ENCODE peak calls at places on chromosomes 3 and 15, in four cellular contexts. Q is mammary epithelial cell, L is adipocyte, P is heart left ventricle. V is an unnamed sample.
A peak's percentile ranks its signal among the peaks of the same experiment; 100 is the strongest.

GRCh38 chr15:48029656-48030055 is 91.1 kb upstream of the SLC24A5 start:
- DNase-seq in Q (no peak), L (no peak), P (no peak), V (no peak)

GRCh38 chr15:84799511-84800187 is 17.5 kb upstream of the ALPK3 start:
- DNase-seq in Q (no peak), L (no peak), P (no peak), V (no peak)

GRCh38 chr15:49847937-49848823 is 227.3 kb downstream of the DTWD1 start:
- DNase-seq in Q (peak; percentile 80), L (peak; percentile 84), P (no peak), V (peak; percentile 94)

GRCh38 chr3:134397755-134398154 is 23.5 kb upstream of the AMOTL2 start:
- DNase-seq in Q (no peak), L (no peak), P (no peak), V (no peak)

GRCh38 chr3:158531334-158531733 is 39.7 kb upstream of the MLF1 start:
- DNase-seq in Q (no peak), L (no peak), P (no peak), V (no peak)

GRCh38 chr15:42891569-42891968 is 29.0 kb downstream of the TTBK2 start:
- DNase-seq in Q (no peak), L (no peak), P (no peak), V (peak; percentile 50)

GRCh38 chr3:169556349-169556870 is 107.1 kb downstream of the MECOM start:
- DNase-seq in Q (no peak), L (no peak), P (no peak), V (no peak)

GRCh38 chr3:113266738-113267137 is 55.4 kb downstream of the BOC start:
- DNase-seq in Q (no peak), L (no peak), P (no peak), V (no peak)

GRCh38 chr3:98563661-98564281 is 29.6 kb downstream of the CPOX start:
- DNase-seq in Q (peak; percentile 74), L (peak; percentile 40), P (no peak), V (peak; percentile 77)

GRCh38 chr3:167811071-167811470 is 75.5 kb downstream of the SERPINI1 start:
- DNase-seq in Q (no peak), L (peak; percentile 44), P (no peak), V (no peak)

GRCh38 chr3:171351676-171352075 is 108.5 kb downstream of the TNIK start:
- DNase-seq in Q (peak; percentile 98), L (peak; percentile 49), P (no peak), V (peak; percentile 94)

GRCh38 chr3:182567666-182568065 is 225.6 kb upstream of the ATP11B start:
- DNase-seq in Q (peak; percentile 17), L (no peak), P (no peak), V (no peak)

GRCh38 chr3:146313411-146314111 is 62.7 kb upstream of the PLSCR4 start:
- DNase-seq in Q (peak; percentile 58), L (peak; percentile 85), P (no peak), V (peak; percentile 91)

GRCh38 chr15:78107471-78107870 is 15.1 kb downstream of the SH2D7 start:
- DNase-seq in Q (no peak), L (no peak), P (no peak), V (no peak)

GRCh38 chr15:63439536-63440264 is 58.1 kb upstream of the CA12 start:
- DNase-seq in Q (no peak), L (no peak), P (no peak), V (peak; percentile 76)

GRCh38 chr3:106945435-106945834 is 431.8 kb upstream of the CCDC54 start:
- DNase-seq in Q (no peak), L (peak; percentile 28), P (no peak), V (peak; percentile 79)

GRCh38 chr3:69326821-69327433 is 59.0 kb downstream of the FRMD4B start:
- DNase-seq in Q (no peak), L (peak; percentile 37), P (peak; percentile 27), V (no peak)

GRCh38 chr3:33687406-33688010 is 30.5 kb downstream of the CLASP2 start:
- DNase-seq in Q (peak; percentile 53), L (peak; percentile 65), P (no peak), V (peak; percentile 65)

GRCh38 chr3:102114264-102114979 is 265.1 kb downstream of the NFKBIZ start:
- DNase-seq in Q (no peak), L (no peak), P (no peak), V (no peak)

GRCh38 chr15:52256366-52256765 is 39.2 kb downstream of the MYO5C start:
- DNase-seq in Q (peak; percentile 65), L (peak; percentile 91), P (peak; percentile 59), V (peak; percentile 78)
- H3K4me1 ChIP-seq in Q (peaks cover 32% of the 10 kb centered on the region), L (peaks cover 43% of the 10 kb centered on the region), P (peaks cover 21% of the 10 kb centered on the region), V (peaks cover 32% of the 10 kb centered on the region)

GRCh38 chr15:59301527-59301926 is 71.1 kb downstream of the MYO1E start:
- DNase-seq in Q (no peak), L (no peak), P (no peak), V (no peak)

GRCh38 chr15:59303136-59303535 is 69.5 kb downstream of the MYO1E start:
- DNase-seq in Q (no peak), L (no peak), P (no peak), V (no peak)

GRCh38 chr15:59306520-59307163 is 66.0 kb downstream of the MYO1E start:
- DNase-seq in Q (peak; percentile 48), L (peak; percentile 74), P (no peak), V (peak; percentile 98)

GRCh38 chr15:59304807-59305206 is 67.9 kb downstream of the MYO1E start:
- DNase-seq in Q (no peak), L (no peak), P (no peak), V (no peak)

GRCh38 chr15:59303641-59304433 is 68.8 kb downstream of the MYO1E start:
- DNase-seq in Q (no peak), L (no peak), P (no peak), V (no peak)
- H3K4me1 ChIP-seq in Q (peaks cover 62% of the 10 kb centered on the region), L (peaks cover 47% of the 10 kb centered on the region), P (peaks cover 7% of the 10 kb centered on the region), V (peaks cover 65% of the 10 kb centered on the region)

DNA sequence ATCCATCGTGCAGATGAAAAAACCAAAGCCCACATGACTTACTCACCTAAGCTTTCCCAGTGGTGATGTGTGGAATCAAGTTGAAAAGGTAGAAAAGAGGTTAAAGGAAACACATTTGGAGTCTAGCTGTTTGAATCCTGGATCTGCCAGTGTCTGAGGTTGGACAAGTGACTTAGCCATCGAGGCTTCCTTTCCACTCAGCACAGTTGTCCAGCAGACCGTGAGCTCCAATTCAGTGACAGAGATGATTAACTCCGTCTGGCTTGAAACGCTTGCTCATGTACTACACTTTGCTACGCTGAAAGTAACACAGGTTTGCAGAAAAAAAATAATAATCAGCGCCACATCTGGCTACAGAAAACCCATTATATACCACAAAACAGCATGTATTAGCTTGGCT is 364.9 kb upstream of the MCTP2 start:
- DNase-seq in Q (no peak), L (no peak), P (no peak), V (no peak)
- H3K4me1 ChIP-seq in Q (no peaks in the 10 kb centered on the region), L (no peaks in the 10 kb centered on the region), P (no peaks in the 10 kb centered on the region), V (no peaks in the 10 kb centered on the region)

DNA sequence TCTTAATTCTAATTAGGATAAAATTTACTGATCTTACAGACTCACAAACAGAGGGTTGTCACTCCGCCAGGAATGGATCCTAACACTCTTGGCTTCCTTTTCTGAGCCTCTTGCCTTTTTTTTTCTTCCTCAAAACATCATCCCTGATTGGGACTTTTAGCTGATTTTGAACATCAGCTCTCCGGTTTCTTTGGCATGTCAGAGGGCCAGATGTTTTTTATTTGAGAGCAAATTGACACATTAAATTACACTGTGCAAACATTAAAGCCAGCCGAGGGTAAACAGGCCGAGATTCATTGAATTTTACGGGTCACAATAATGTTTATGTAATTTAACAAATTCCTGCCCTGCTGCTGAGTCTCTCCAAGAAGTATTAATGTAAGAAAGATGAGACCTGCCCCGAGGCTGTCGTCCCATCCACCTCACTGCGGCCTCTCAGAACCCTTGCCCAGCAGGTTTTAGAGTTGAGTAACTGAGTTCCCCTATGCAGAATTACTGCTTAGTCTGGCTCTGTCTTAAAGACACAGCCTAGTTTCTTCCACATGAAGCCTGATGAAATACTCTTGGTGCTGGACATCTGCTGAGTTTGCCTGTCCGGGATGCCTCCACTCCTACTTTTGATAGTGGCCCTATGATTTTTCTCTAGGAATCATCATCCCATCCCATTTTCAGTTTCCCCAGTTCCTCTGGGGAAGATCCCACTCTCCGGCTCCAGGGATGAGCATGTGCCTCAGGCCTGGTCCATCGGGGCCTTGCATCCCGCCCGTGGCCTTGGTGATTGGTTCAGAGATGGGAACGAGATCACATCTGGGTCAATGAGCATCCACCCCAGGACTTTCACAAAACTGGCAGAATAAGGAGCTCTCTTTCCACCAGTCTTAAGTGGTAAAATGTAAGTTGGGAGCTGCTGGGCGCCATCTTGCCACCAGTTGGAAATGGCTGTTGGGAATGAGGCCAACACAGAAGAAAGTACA is 226.6 kb upstream of the TLE3 start:
- DNase-seq in Q (peak; percentile 80), L (peak; percentile 98), P (no peak), V (peak; percentile 81)
- H3K4me1 ChIP-seq in Q (peaks cover 22% of the 10 kb centered on the region), L (peaks cover 65% of the 10 kb centered on the region), P (peaks cover 38% of the 10 kb centered on the region), V (peaks cover 53% of the 10 kb centered on the region)

GRCh38 chr3:129432036-129432435 is 3.6 kb upstream of the EFCAB12 start:
- DNase-seq in Q (no peak), L (no peak), P (no peak), V (no peak)
- H3K4me1 ChIP-seq in Q (peaks cover 9% of the 10 kb centered on the region), L (peaks cover 32% of the 10 kb centered on the region), P (peaks cover 23% of the 10 kb centered on the region), V (peaks cover 24% of the 10 kb centered on the region)

GRCh38 chr3:99962703-99963102 is 145.0 kb downstream of the CMSS1 start:
- DNase-seq in Q (no peak), L (peak; percentile 77), P (no peak), V (peak; percentile 88)

GRCh38 chr3:99965681-99966408 is 148.2 kb downstream of the CMSS1 start:
- DNase-seq in Q (no peak), L (no peak), P (no peak), V (no peak)

GRCh38 chr3:99967796-99968195 is 146.5 kb downstream of the FILIP1L start:
- DNase-seq in Q (peak; percentile 74), L (peak; percentile 66), P (no peak), V (peak; percentile 72)

GRCh38 chr3:99966657-99967420 is 147.5 kb downstream of the FILIP1L start:
- DNase-seq in Q (no peak), L (peak; percentile 72), P (no peak), V (peak; percentile 47)

GRCh38 chr3:99965077-99965476 is 147.4 kb downstream of the CMSS1 start:
- DNase-seq in Q (peak; percentile 69), L (peak; percentile 54), P (no peak), V (peak; percentile 77)
- H3K4me1 ChIP-seq in Q (peaks cover 39% of the 10 kb centered on the region), L (peaks cover 68% of the 10 kb centered on the region), P (peaks cover 45% of the 10 kb centered on the region), V (peaks cover 39% of the 10 kb centered on the region)

DNA sequence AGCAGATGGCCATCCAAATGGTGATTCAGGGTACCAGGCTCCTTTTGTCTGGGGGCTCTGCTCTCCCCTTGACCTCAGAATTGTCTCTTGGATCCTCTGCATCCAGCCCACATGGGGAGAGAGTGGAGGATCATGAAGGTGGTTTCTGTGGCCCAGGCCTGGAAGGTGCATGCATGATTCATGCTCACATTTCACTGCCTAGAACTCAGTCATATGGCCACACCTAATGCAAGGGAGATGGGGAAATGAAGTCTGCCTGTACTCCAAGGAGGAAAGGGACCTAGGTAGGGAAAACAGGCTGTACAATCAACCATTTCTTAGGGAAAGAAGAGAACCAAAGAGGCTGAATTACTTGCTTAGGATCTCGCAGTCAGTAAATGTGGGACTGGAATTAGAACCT is 15.1 kb downstream of the HRG start:
- DNase-seq in Q (peak; percentile 79), L (no peak), P (no peak), V (no peak)
- H3K4me1 ChIP-seq in Q (peaks cover 12% of the 10 kb centered on the region), L (no peaks in the 10 kb centered on the region), P (no peaks in the 10 kb centered on the region), V (no peaks in the 10 kb centered on the region)

V was measured in GM23248.